ENCODE peak calls at places on chromosomes 13 and 19, in six cellular contexts. B is effector CD4-positive, alpha-beta T cell; U is Peyer's patch; E is T-helper 9 cell; W is stimulated activated naive CD8-positive, alpha-beta T cell treated with anti-CD3 and anti-CD28 coated beads, Interleukin-15, amount 100 ng/mL, for 72 hours; Z is Karpas-422. T is an unnamed sample.

GRCh38 chr19:49196527-49197240 is 39.1 kb downstream of the TRPM4 start:
- DNase-seq in B (no peak), U (no peak), E (no peak), W (no peak), Z (no peak), T (no peak)

GRCh38 chr19:10774893-10775292 is 57.0 kb downstream of the DNM2 start:
- DNase-seq in B (no peak), U (no peak), E (no peak), W (no peak), Z (no peak), T (no peak)

GRCh38 chr19:15374796-15375440 is 4.7 kb downstream of the AKAP8 start:
- DNase-seq in B (no peak), U (no peak), E (no peak), W (no peak), Z (no peak), T (peak)

GRCh38 chr13:109096101-109096500 is 466.7 kb downstream of the MYO16 start:
- DNase-seq in B (no peak), U (no peak), E (no peak), W (no peak), Z (no peak), T (no peak)

GRCh38 chr19:51471527-51471926 is 6.8 kb upstream of the CEACAM18 start:
- DNase-seq in B (no peak), U (no peak), E (no peak), W (no peak), Z (no peak), T (no peak)

GRCh38 chr19:10625762-10626138 is 397 bp downstream of the SLC44A2 start:
- DNase-seq in B (no peak), U (no peak), E (no peak), W (no peak), Z (no peak), T (no peak)

GRCh38 chr19:31535691-31536460 is 186.6 kb upstream of the TSHZ3 start:
- DNase-seq in B (no peak), U (no peak), E (no peak), W (no peak), Z (no peak), T (peak)

GRCh38 chr13:82817133-82817532 is 1065.1 kb downstream of the SLITRK1 start:
- DNase-seq in B (no peak), U (no peak), E (no peak), W (no peak), Z (no peak), T (no peak)

GRCh38 chr13:46803586-46803985 is 6.6 kb upstream of the ESD start:
- DNase-seq in B (no peak), U (no peak), E (no peak), W (no peak), Z (no peak), T (no peak)

GRCh38 chr19:29001922-29002247 is 211.1 kb downstream of the UQCRFS1 start:
- DNase-seq in B (no peak), U (no peak), E (no peak), W (no peak), Z (no peak), T (no peak)

T was measured in left lobe of liver.